ENCODE peak calls at places on chromosomes 5 and 9, in ten cellular contexts. W is A549, N is BJ, G is astrocyte of the spinal cord, L is foreskin fibroblast, V is GM12865, A is fibroblast of lung, X is right lobe of liver, F is neural progenitor cell, Z is breast epithelium. Y is an unnamed sample.

GRCh38 chr5:127702913-127703575 is at the start of gene CCDC192:
- DNase-seq in W (no peak), N (no peak), G (no peak), L (no peak), V (no peak), A (no peak), X (no peak), F (peak; percentile 30), Z (no peak), Y (no peak)

GRCh38 chr5:107449369-107449768 is 221.4 kb downstream of the EFNA5 start:
- DNase-seq in W (no peak), N (no peak), G (no peak), L (no peak), V (peak; percentile 49), A (no peak), X (no peak), F (no peak), Z (no peak), Y (no peak)

GRCh38 chr9:34714007-34714406 is 4.1 kb upstream of the CCL21 start:
- DNase-seq in W (no peak), N (no peak), G (no peak), L (no peak), V (no peak), A (no peak), X (no peak), F (no peak), Z (no peak), Y (peak; percentile 36)

GRCh38 chr5:143314664-143315063 is 88.8 kb downstream of the NR3C1 start:
- DNase-seq in W (no peak), N (peak; percentile 61), G (peak; percentile 84), L (peak; percentile 75), V (peak; percentile 19), A (peak; percentile 63), X (no peak), F (no peak), Z (no peak), Y (no peak)

GRCh38 chr5:86806206-86806605 is 188.5 kb downstream of the COX7C start:
- DNase-seq in W (peak; percentile 1), N (no peak), G (no peak), L (no peak), V (no peak), A (no peak), X (no peak), F (no peak), Z (no peak), Y (no peak)

GRCh38 chr5:140260089-140260656 is 42.7 kb downstream of the PFDN1 start:
- DNase-seq in W (no peak), N (no peak), G (no peak), L (no peak), V (no peak), A (no peak), X (no peak), F (no peak), Z (no peak), Y (peak; percentile 42)

GRCh38 chr9:92206490-92206889 is 87.0 kb downstream of the IARS1 start:
- DNase-seq in W (no peak), N (no peak), G (peak; percentile 12), L (peak; percentile 30), V (no peak), A (peak; percentile 22), X (no peak), F (no peak), Z (no peak), Y (no peak)

GRCh38 chr9:4494806-4495205 is 4.5 kb downstream of the SLC1A1 start:
- DNase-seq in W (no peak), N (no peak), G (no peak), L (no peak), V (no peak), A (no peak), X (no peak), F (no peak), Z (no peak), Y (no peak)

GRCh38 chr5:180816608-180817534 is 14.3 kb upstream of the MGAT1 start:
- DNase-seq in W (no peak), N (no peak), G (peak; percentile 51), L (no peak), V (no peak), A (peak; percentile 47), X (no peak), F (no peak), Z (no peak), Y (peak; percentile 84)

GRCh38 chr5:162444129-162444762 is 376.7 kb downstream of the GABRG2 start:
- DNase-seq in W (no peak), N (no peak), G (no peak), L (no peak), V (peak; percentile 18), A (no peak), X (no peak), F (no peak), Z (no peak), Y (no peak)

GRCh38 chr5:148910216-148910615 is 83.8 kb downstream of the ADRB2 start:
- DNase-seq in W (no peak), N (no peak), G (no peak), L (no peak), V (no peak), A (no peak), X (no peak), F (no peak), Z (no peak), Y (no peak)

GRCh38 chr9:132004323-132004722 is 75.3 kb downstream of the MED27 start:
- DNase-seq in W (no peak), N (no peak), G (no peak), L (no peak), V (no peak), A (no peak), X (no peak), F (no peak), Z (no peak), Y (no peak)

GRCh38 chr5:167208911-167209310 is 1082.5 kb upstream of the WWC1 start:
- DNase-seq in W (peak; percentile 5), N (no peak), G (peak; percentile 32), L (no peak), V (no peak), A (no peak), X (no peak), F (no peak), Z (no peak), Y (no peak)

GRCh38 chr5:23446436-23446835 is 61.0 kb upstream of the PRDM9 start:
- DNase-seq in W (no peak), N (no peak), G (peak; percentile 29), L (no peak), V (no peak), A (peak; percentile 89), X (no peak), F (no peak), Z (no peak), Y (no peak)

DNA sequence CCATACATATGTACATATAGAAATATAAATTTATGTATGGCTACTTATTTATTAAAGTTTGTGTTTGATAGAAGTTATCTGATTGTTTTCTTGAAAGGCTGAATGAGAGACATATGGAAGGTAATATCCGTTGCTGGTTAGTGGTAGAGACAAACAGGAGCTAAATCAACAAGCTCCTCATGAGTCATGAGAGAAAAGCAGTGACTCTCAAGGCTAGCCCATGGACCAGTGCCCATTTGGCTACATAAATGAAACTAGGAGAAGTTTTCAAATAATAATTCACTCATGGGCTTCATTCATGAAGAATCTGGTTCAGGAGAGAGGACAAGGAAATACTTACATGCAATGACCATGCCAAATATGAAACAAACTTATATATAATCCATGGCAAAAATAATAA is 504.5 kb upstream of the ITGA1 start:
- DNase-seq in W (no peak), N (no peak), G (peak; percentile 45), L (no peak), V (no peak), A (no peak), X (no peak), F (no peak), Z (no peak), Y (no peak)
- TF ChIP-seq CTCF in W (no peak), N (no peak), G (no peak), L (no peak), V (no peak), A (no peak), X (no peak), F (no peak), Z (no peak), Y (no peak)

GRCh38 chr9:71703172-71703872 is 65.0 kb downstream of the CEMIP2 start:
- DNase-seq in W (no peak), N (no peak), G (no peak), L (peak; percentile 15), V (no peak), A (no peak), X (no peak), F (no peak), Z (no peak), Y (peak; percentile 55)
- H3K4me3 ChIP-seq in W (no peak overlapping the region), N (no peak overlapping the region), G (no peak overlapping the region), L (no peak overlapping the region), V (no peak overlapping the region), A (no peak overlapping the region), X (no peak overlapping the region), F (no peak overlapping the region), Z (no peak overlapping the region), Y (no peak overlapping the region)

DNA sequence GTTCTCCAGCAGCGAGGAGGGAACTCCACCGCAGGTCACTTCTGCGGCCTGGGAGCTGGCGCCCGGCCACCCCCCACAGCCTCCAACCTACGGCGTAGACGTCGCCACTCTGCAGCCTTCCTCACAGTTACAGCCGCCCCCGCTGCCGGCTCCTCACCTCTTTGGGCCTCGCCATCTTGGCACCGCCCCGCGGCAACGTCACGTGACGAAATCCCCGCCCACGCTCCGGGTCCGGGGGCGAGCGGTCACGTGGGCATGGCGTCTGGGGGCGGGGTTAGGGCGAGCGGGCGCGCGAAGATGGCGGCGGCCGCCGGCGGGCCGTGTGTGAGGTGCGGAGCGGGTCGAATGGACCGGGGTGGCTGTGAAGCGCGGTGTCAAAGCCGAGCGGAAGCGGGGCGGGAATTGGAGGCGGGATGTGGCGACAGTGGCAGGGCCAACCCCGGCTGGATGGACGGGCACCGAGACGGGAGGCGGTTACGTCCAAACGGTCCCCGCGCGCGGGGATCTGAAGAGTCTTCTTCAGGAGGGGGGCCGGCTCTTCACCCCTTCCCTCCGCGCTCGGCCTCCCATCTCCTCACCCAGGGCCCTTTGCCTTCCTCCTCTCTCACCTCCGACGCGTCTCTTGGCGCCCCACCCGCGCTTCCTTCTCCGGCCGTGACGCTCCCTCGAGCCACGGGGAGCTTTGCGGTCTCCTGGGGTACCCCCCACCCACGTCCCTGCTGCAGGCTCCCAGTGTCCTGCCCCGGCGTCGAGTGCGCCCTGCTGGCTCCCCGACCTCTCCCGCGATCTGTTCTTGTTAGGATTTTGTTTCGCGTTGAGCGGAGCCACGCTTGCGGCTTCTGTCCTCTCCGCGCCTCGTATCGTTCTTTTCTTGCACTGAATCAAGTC is at the start of the genes DOLK and NUP188:
- DNase-seq in W (peak; percentile 90), N (peak; percentile 26), G (peak; percentile 89), L (peak; percentile 91), V (peak; percentile 96), A (peak; percentile 85), X (peak; percentile 98), F (peak; percentile 98), Z (peak; percentile 97), Y (peak; percentile 100)
- TF ChIP-seq CTCF in W (no peak), N (no peak), G (no peak), L (no peak), V (no peak), A (no peak), X (no peak), F (no peak), Z (peak; percentile 13), Y (no peak)

DNA sequence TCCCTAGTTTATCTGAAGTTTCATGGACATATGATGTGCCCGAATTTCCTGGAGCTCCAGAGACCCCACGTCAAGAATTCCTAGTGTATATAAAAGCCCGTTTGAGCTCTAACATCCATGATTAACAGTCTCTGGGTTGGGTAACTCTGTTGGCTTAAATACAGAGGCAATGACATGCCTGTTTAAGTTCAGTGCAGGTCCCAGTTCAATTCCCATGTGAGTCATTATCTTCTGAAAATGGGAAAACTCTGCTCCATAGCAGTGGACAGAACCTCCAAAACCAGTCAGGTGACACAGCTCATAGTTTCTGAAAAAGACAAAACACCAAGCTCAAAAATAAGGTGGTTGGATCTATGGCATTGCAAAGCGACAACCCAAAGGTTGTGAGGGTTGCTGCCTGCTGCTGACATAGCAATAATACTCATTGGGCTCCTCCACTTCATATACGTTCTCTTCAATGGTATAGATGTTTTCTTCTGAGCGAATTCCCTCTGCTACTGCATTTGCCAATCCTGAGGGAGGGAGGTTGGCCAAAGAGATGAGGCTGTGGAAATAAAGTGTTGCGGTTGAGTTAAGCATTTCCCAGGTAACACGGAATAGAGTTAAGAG is 22.0 kb downstream of the HAVCR2 start:
- DNase-seq in W (no peak), N (no peak), G (no peak), L (no peak), V (no peak), A (no peak), X (no peak), F (no peak), Z (no peak), Y (peak; percentile 4)
- H3K4me3 ChIP-seq in W (no peak overlapping the region), N (no peak overlapping the region), G (no peak overlapping the region), L (no peak overlapping the region), V (no peak overlapping the region), A (no peak overlapping the region), X (no peak overlapping the region), F (no peak overlapping the region), Z (no peak overlapping the region), Y (no peak overlapping the region)

Y was measured in lower leg skin.